ENCODE peak calls at places on chromosome 16, in seven cellular contexts. N is body of pancreas, S is RWPE1, Y is GM10248, B is kidney epithelial cell, Q is PC-3, G is osteoblast. M is an unnamed sample.

GRCh38 chr16:27625050-27625697 is 75.2 kb downstream of the KATNIP start:
- DNase-seq in Q (no peak), G (peak; percentile 55), Y (no peak), S (no peak), N (peak; percentile 46), B (no peak), M (no peak)

GRCh38 chr16:89366561-89367537 is 123.5 kb downstream of the ANKRD11 start:
- DNase-seq in N (no peak), S (no peak), B (no peak), Y (no peak), G (peak; percentile 69), Q (no peak), M (peak; percentile 49)

GRCh38 chr16:2829501-2830354 is at the start of gene ZG16B:
- DNase-seq in B (no peak), N (no peak), Q (peak; percentile 69), G (peak; percentile 90), S (no peak), Y (peak; percentile 57), M (no peak)

GRCh38 chr16:27253526-27253930 is 15.0 kb downstream of the NSMCE1 start:
- DNase-seq in Q (peak; percentile 77), S (peak; percentile 82), G (peak; percentile 81), N (no peak), B (peak; percentile 73), Y (no peak), M (no peak)

GRCh38 chr16:72856797-72857196 is 191.1 kb downstream of the ZFHX3 start:
- DNase-seq in N (no peak), Q (peak; percentile 30), S (peak; percentile 20), B (no peak), Y (peak; percentile 53), G (peak; percentile 67), M (peak; percentile 49)

GRCh38 chr16:89144681-89145080 is 26.9 kb upstream of the CDH15 start:
- DNase-seq in Q (no peak), Y (no peak), G (peak; percentile 65), S (no peak), B (no peak), N (no peak), M (peak; percentile 14)

GRCh38 chr16:86567701-86568571 is 1.3 kb downstream of the FOXC2 start:
- DNase-seq in Y (no peak), G (peak; percentile 92), B (no peak), S (no peak), Q (no peak), N (no peak), M (peak; percentile 44)

GRCh38 chr16:80580109-80580832 is 39.5 kb downstream of the DYNLRB2 start:
- DNase-seq in Y (peak; percentile 69), Q (peak; percentile 26), N (no peak), B (peak; percentile 65), S (no peak), G (peak; percentile 63), M (no peak)

GRCh38 chr16:1518626-1519135 is 14.8 kb upstream of the TMEM204 start:
- DNase-seq in B (no peak), Y (no peak), S (no peak), N (no peak), Q (no peak), G (no peak), M (no peak)

GRCh38 chr16:49023095-49023494 is 258.5 kb downstream of the CBLN1 start:
- DNase-seq in B (peak; percentile 56), S (peak; percentile 96), Y (no peak), N (peak; percentile 9), Q (peak; percentile 74), G (no peak), M (no peak)

GRCh38 chr16:69796285-69797118 is 34.4 kb downstream of the WWP2 start:
- DNase-seq in B (peak; percentile 28), S (peak; percentile 61), Y (peak; percentile 58), N (peak; percentile 51), G (peak; percentile 84), Q (peak; percentile 67), M (no peak)

GRCh38 chr16:13835935-13836334 is 84.0 kb upstream of the ERCC4 start:
- DNase-seq in Y (no peak), G (peak; percentile 8), N (no peak), B (no peak), Q (no peak), S (no peak), M (no peak)

GRCh38 chr16:13835357-13835756 is 84.6 kb upstream of the ERCC4 start:
- DNase-seq in Q (no peak), G (no peak), B (no peak), N (no peak), Y (no peak), S (no peak), M (no peak)

GRCh38 chr16:13845232-13845631 is 74.7 kb upstream of the ERCC4 start:
- DNase-seq in Q (no peak), Y (no peak), N (no peak), S (no peak), B (no peak), G (no peak), M (no peak)

GRCh38 chr16:13839577-13839976 is 80.4 kb upstream of the ERCC4 start:
- DNase-seq in Y (no peak), S (no peak), N (no peak), B (no peak), G (no peak), Q (no peak), M (no peak)
- TF ChIP-seq CTCF in Y (peak; percentile 9), S (no peak), N (no peak), B (no peak), G (no peak), Q (no peak), M (no peak)

GRCh38 chr16:82631701-82632685 is 5.2 kb downstream of the CDH13 start:
- DNase-seq in S (no peak), Q (peak; percentile 19), N (no peak), G (peak; percentile 71), Y (no peak), B (no peak), M (no peak)
- TF ChIP-seq CTCF in S (peak; percentile 14), Q (peak; percentile 24), N (no peak), G (peak; percentile 34), Y (no peak), B (peak; percentile 25), M (no peak)

GRCh38 chr16:66552288-66553143 is at the start of gene CKLF:
- DNase-seq in B (peak; percentile 35), N (peak; percentile 91), G (peak; percentile 99), Y (peak; percentile 96), S (peak; percentile 96), Q (peak; percentile 85), M (peak; percentile 89)

GRCh38 chr16:66553223-66553622 is 847 bp downstream of the CKLF start:
- DNase-seq in B (no peak), G (no peak), Q (no peak), N (peak; percentile 36), Y (no peak), S (no peak), M (no peak)

GRCh38 chr16:66551788-66552287 is 538 bp upstream of the CKLF start:
- DNase-seq in S (no peak), N (no peak), Q (no peak), G (peak; percentile 87), B (no peak), Y (no peak), M (no peak)

GRCh38 chr16:66549284-66550131 is at the start of gene TK2:
- DNase-seq in N (peak; percentile 77), Q (peak; percentile 30), B (no peak), G (peak; percentile 95), S (peak; percentile 65), Y (peak; percentile 81), M (peak; percentile 73)

GRCh38 chr16:66551362-66551761 is 1.0 kb upstream of the CKLF start:
- DNase-seq in N (peak; percentile 44), G (no peak), S (no peak), B (no peak), Q (peak; percentile 37), Y (peak; percentile 53), M (peak; percentile 68)
- TF ChIP-seq CTCF in N (peak; percentile 31), G (peak; percentile 20), S (no peak), B (no peak), Q (peak; percentile 32), Y (peak; percentile 2), M (peak; percentile 64)

GRCh38 chr16:85429776-85430522 is 183.2 kb upstream of the GSE1 start:
- DNase-seq in G (no peak), B (no peak), S (no peak), Q (no peak), Y (no peak), N (peak; percentile 1), M (no peak)

GRCh38 chr16:85430523-85431381 is 182.4 kb upstream of the GSE1 start:
- DNase-seq in S (no peak), B (no peak), Y (no peak), G (no peak), N (peak; percentile 49), Q (no peak), M (peak; percentile 39)

GRCh38 chr16:85428899-85429775 is 184.0 kb upstream of the GSE1 start:
- DNase-seq in Q (no peak), Y (no peak), B (no peak), G (no peak), N (peak; percentile 1), S (no peak), M (no peak)

GRCh38 chr16:85426806-85427205 is 186.3 kb upstream of the GSE1 start:
- DNase-seq in N (no peak), Q (no peak), B (no peak), S (no peak), Y (no peak), G (no peak), M (no peak)

GRCh38 chr16:85428168-85428898 is 184.8 kb upstream of the GSE1 start:
- DNase-seq in S (no peak), Y (peak; percentile 79), B (no peak), N (peak; percentile 55), Q (peak; percentile 46), G (peak; percentile 93), M (no peak)
- TF ChIP-seq CTCF in S (peak; percentile 28), Y (peak; percentile 82), B (peak; percentile 51), N (peak; percentile 53), Q (peak; percentile 54), G (peak; percentile 51), M (peak; percentile 45)

GRCh38 chr16:20348365-20349185 is 3.9 kb downstream of the UMOD start:
- DNase-seq in G (no peak), N (peak; percentile 72), S (no peak), Y (no peak), Q (no peak), B (no peak), M (peak; percentile 23)
- TF ChIP-seq CTCF in G (no peak), N (peak; percentile 23), S (no peak), Y (no peak), Q (no peak), B (peak; percentile 12), M (no peak)

GRCh38 chr16:83717308-83717707 is 90.5 kb upstream of the HSBP1 start:
- DNase-seq in B (no peak), Q (no peak), N (no peak), Y (no peak), S (no peak), G (no peak), M (no peak)
- TF ChIP-seq CTCF in B (no peak), Q (no peak), N (no peak), Y (no peak), S (no peak), G (no peak), M (no peak)

M was measured in glutamatergic neuron.